ENCODE peak calls at places on chromosome 13, in seven cellular contexts. One of them, this sample, is unnamed.

GRCh38 chr13:46687810-46688209 is 109.2 kb downstream of the ESD start:
- DNase-seq in breast epithelium: no peak
- DNase-seq in hepatocyte: peak; percentile 57
- DNase-seq in CD8-positive, alpha-beta memory T cell: no peak
- DNase-seq in heart right ventricle: no peak
- DNase-seq in GM23338: peak; percentile 80
- DNase-seq in A549: peak; percentile 36
- DNase-seq in this sample: no peak

GRCh38 chr13:26910754-26911465 is 150.3 kb upstream of the GPR12 start:
- DNase-seq in heart right ventricle: no peak
- DNase-seq in GM23338: no peak
- DNase-seq in A549: no peak
- DNase-seq in CD8-positive, alpha-beta memory T cell: no peak
- DNase-seq in breast epithelium: no peak
- DNase-seq in hepatocyte: no peak
- DNase-seq in this sample: no peak

GRCh38 chr13:19791953-19792537 is 9.3 kb upstream of the PSPC1 start:
- DNase-seq in CD8-positive, alpha-beta memory T cell: no peak
- DNase-seq in breast epithelium: no peak
- DNase-seq in GM23338: peak; percentile 67
- DNase-seq in A549: no peak
- DNase-seq in hepatocyte: no peak
- DNase-seq in heart right ventricle: no peak
- DNase-seq in this sample: no peak

GRCh38 chr13:50203256-50204083 is 188.2 kb downstream of the KCNRG start:
- DNase-seq in breast epithelium: no peak
- DNase-seq in GM23338: no peak
- DNase-seq in CD8-positive, alpha-beta memory T cell: no peak
- DNase-seq in A549: no peak
- DNase-seq in heart right ventricle: no peak
- DNase-seq in hepatocyte: no peak
- DNase-seq in this sample: no peak

GRCh38 chr13:111493468-111493867 is 173.0 kb downstream of the TEX29 start:
- DNase-seq in CD8-positive, alpha-beta memory T cell: no peak
- DNase-seq in GM23338: no peak
- DNase-seq in A549: no peak
- DNase-seq in hepatocyte: no peak
- DNase-seq in heart right ventricle: no peak
- DNase-seq in breast epithelium: peak; percentile 14
- DNase-seq in this sample: no peak

GRCh38 chr13:108322206-108322824 is 52.8 kb downstream of the TNFSF13B start:
- DNase-seq in GM23338: peak; percentile 70
- DNase-seq in breast epithelium: no peak
- DNase-seq in A549: peak; percentile 27
- DNase-seq in hepatocyte: peak; percentile 69
- DNase-seq in CD8-positive, alpha-beta memory T cell: no peak
- DNase-seq in heart right ventricle: no peak
- DNase-seq in this sample: peak; percentile 57

GRCh38 chr13:62613819-62614218 is 1198.2 kb upstream of the PCDH20 start:
- DNase-seq in breast epithelium: no peak
- DNase-seq in GM23338: no peak
- DNase-seq in hepatocyte: no peak
- DNase-seq in A549: no peak
- DNase-seq in heart right ventricle: no peak
- DNase-seq in CD8-positive, alpha-beta memory T cell: no peak
- DNase-seq in this sample: no peak

GRCh38 chr13:38686635-38687245 is at the start of gene FREM2:
- DNase-seq in breast epithelium: no peak
- DNase-seq in GM23338: peak; percentile 98
- DNase-seq in CD8-positive, alpha-beta memory T cell: no peak
- DNase-seq in heart right ventricle: no peak
- DNase-seq in A549: peak; percentile 23
- DNase-seq in hepatocyte: peak; percentile 88
- DNase-seq in this sample: no peak

GRCh38 chr13:84481958-84482357 is 599.7 kb upstream of the SLITRK1 start:
- DNase-seq in A549: no peak
- DNase-seq in heart right ventricle: no peak
- DNase-seq in hepatocyte: no peak
- DNase-seq in GM23338: no peak
- DNase-seq in breast epithelium: no peak
- DNase-seq in CD8-positive, alpha-beta memory T cell: no peak
- DNase-seq in this sample: no peak

GRCh38 chr13:95403349-95404140 is 102.3 kb upstream of the ABCC4 start:
- DNase-seq in breast epithelium: no peak
- DNase-seq in A549: no peak
- DNase-seq in GM23338: peak; percentile 87
- DNase-seq in hepatocyte: peak; percentile 13
- DNase-seq in CD8-positive, alpha-beta memory T cell: no peak
- DNase-seq in heart right ventricle: no peak
- DNase-seq in this sample: no peak

GRCh38 chr13:106609116-106609515 is 41.2 kb upstream of the ARGLU1 start:
- DNase-seq in GM23338: no peak
- DNase-seq in breast epithelium: no peak
- DNase-seq in A549: no peak
- DNase-seq in heart right ventricle: no peak
- DNase-seq in CD8-positive, alpha-beta memory T cell: no peak
- DNase-seq in hepatocyte: no peak
- DNase-seq in this sample: no peak

GRCh38 chr13:66689628-66690027 is 540.5 kb downstream of the PCDH9 start:
- DNase-seq in CD8-positive, alpha-beta memory T cell: no peak
- DNase-seq in heart right ventricle: no peak
- DNase-seq in GM23338: peak; percentile 9
- DNase-seq in hepatocyte: peak; percentile 26
- DNase-seq in A549: peak; percentile 50
- DNase-seq in breast epithelium: no peak
- DNase-seq in this sample: no peak

GRCh38 chr13:78317030-78317429 is 286.3 kb downstream of the POU4F1 start:
- DNase-seq in CD8-positive, alpha-beta memory T cell: no peak
- DNase-seq in GM23338: peak; percentile 34
- DNase-seq in breast epithelium: no peak
- DNase-seq in heart right ventricle: no peak
- DNase-seq in hepatocyte: peak; percentile 10
- DNase-seq in A549: no peak
- DNase-seq in this sample: no peak

GRCh38 chr13:78978381-78978998 is 319.5 kb upstream of the OBI1 start:
- DNase-seq in A549: peak; percentile 56
- DNase-seq in breast epithelium: no peak
- DNase-seq in GM23338: peak; percentile 76
- DNase-seq in hepatocyte: peak; percentile 76
- DNase-seq in heart right ventricle: no peak
- DNase-seq in CD8-positive, alpha-beta memory T cell: peak; percentile 47
- DNase-seq in this sample: peak; percentile 41

GRCh38 chr13:102317593-102317992 is 84.3 kb downstream of the FGF14 start:
- DNase-seq in heart right ventricle: peak; percentile 78
- DNase-seq in GM23338: no peak
- DNase-seq in CD8-positive, alpha-beta memory T cell: no peak
- DNase-seq in breast epithelium: no peak
- DNase-seq in A549: no peak
- DNase-seq in hepatocyte: peak; percentile 6
- DNase-seq in this sample: no peak

GRCh38 chr13:106859505-106859904 is 291.6 kb upstream of the ARGLU1 start:
- DNase-seq in A549: no peak
- DNase-seq in CD8-positive, alpha-beta memory T cell: no peak
- DNase-seq in hepatocyte: no peak
- DNase-seq in breast epithelium: no peak
- DNase-seq in heart right ventricle: no peak
- DNase-seq in GM23338: peak; percentile 45
- DNase-seq in this sample: no peak

GRCh38 chr13:41053384-41053826 is 7.9 kb upstream of the WBP4 start:
- DNase-seq in GM23338: no peak
- DNase-seq in CD8-positive, alpha-beta memory T cell: no peak
- DNase-seq in A549: peak; percentile 20
- DNase-seq in heart right ventricle: no peak
- DNase-seq in hepatocyte: no peak
- DNase-seq in breast epithelium: no peak
- DNase-seq in this sample: no peak

GRCh38 chr13:41056194-41056593 is 5.1 kb upstream of the WBP4 start:
- DNase-seq in CD8-positive, alpha-beta memory T cell: no peak
- DNase-seq in hepatocyte: no peak
- DNase-seq in A549: no peak
- DNase-seq in GM23338: no peak
- DNase-seq in heart right ventricle: no peak
- DNase-seq in breast epithelium: no peak
- DNase-seq in this sample: no peak

GRCh38 chr13:41056996-41057711 is 4.2 kb upstream of the WBP4 start:
- DNase-seq in breast epithelium: no peak
- DNase-seq in heart right ventricle: no peak
- DNase-seq in GM23338: no peak
- DNase-seq in A549: no peak
- DNase-seq in hepatocyte: no peak
- DNase-seq in CD8-positive, alpha-beta memory T cell: no peak
- DNase-seq in this sample: no peak

GRCh38 chr13:41054212-41054877 is 7.0 kb upstream of the WBP4 start:
- DNase-seq in breast epithelium: no peak
- DNase-seq in CD8-positive, alpha-beta memory T cell: peak; percentile 54
- DNase-seq in hepatocyte: peak; percentile 76
- DNase-seq in heart right ventricle: no peak
- DNase-seq in A549: peak; percentile 61
- DNase-seq in GM23338: peak; percentile 63
- DNase-seq in this sample: peak; percentile 58

DNA sequence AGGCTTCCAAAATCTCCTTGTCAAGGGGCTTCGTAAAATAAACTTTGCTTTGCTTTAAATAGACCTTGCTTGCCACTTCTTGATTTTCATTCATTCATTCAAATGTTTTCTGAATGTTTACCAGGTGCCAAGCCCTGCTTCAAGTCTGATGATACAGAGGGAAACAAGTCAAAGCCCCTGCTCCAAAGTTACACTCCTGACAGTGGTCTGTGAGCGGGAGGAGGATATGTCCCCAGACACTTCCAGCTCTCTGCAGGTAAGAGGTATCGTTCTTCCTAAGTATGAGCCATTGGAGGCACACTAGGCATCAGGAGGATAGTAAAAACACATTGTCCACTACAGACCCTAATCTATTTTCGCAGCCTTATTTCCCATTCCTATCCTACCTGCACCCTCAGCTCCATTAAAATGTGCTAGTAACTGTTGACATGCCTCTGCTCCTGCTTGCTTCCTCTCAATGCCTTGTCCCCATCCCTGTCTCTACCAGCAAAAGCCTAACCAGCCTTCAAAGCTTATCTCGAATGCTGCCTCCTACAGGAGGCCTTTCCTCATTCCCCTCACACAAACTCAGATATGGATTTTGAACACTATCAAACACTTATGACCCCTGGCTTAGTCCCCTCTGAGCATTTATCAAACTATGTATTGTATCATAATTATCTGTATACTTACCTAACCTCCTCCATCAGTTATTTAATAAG is 6.2 kb upstream of the WBP4 start:
- DNase-seq in GM23338: peak; percentile 57
- DNase-seq in heart right ventricle: no peak
- DNase-seq in CD8-positive, alpha-beta memory T cell: no peak
- DNase-seq in breast epithelium: no peak
- DNase-seq in hepatocyte: peak; percentile 15
- DNase-seq in A549: peak; percentile 33
- DNase-seq in this sample: no peak
- H3K4me3 ChIP-seq in GM23338: no peak overlapping the region
- H3K4me3 ChIP-seq in heart right ventricle: no peak overlapping the region
- H3K4me3 ChIP-seq in CD8-positive, alpha-beta memory T cell: no peak overlapping the region
- H3K4me3 ChIP-seq in breast epithelium: no peak overlapping the region
- H3K4me3 ChIP-seq in hepatocyte: no peak overlapping the region
- H3K4me3 ChIP-seq in A549: no peak overlapping the region
- H3K4me3 ChIP-seq in this sample: no peak overlapping the region

GRCh38 chr13:113852536-113853517 is 11.0 kb downstream of the GAS6 start:
- DNase-seq in CD8-positive, alpha-beta memory T cell: peak; percentile 26
- DNase-seq in heart right ventricle: no peak
- DNase-seq in hepatocyte: no peak
- DNase-seq in GM23338: no peak
- DNase-seq in breast epithelium: peak; percentile 17
- DNase-seq in A549: no peak
- DNase-seq in this sample: no peak
- H3K4me1 ChIP-seq in CD8-positive, alpha-beta memory T cell: peaks cover 16% of the 10 kb centered on the region
- H3K4me1 ChIP-seq in heart right ventricle: peaks cover 96% of the 10 kb centered on the region
- H3K4me1 ChIP-seq in hepatocyte: peaks cover 29% of the 10 kb centered on the region
- H3K4me1 ChIP-seq in GM23338: peaks cover 6% of the 10 kb centered on the region
- H3K4me1 ChIP-seq in breast epithelium: peaks cover 9% of the 10 kb centered on the region
- H3K4me1 ChIP-seq in A549: peaks cover 6% of the 10 kb centered on the region
- H3K4me1 ChIP-seq in this sample: peaks cover 14% of the 10 kb centered on the region

GRCh38 chr13:36130542-36131214 is 504 bp downstream of the DCLK1 start:
- DNase-seq in CD8-positive, alpha-beta memory T cell: no peak
- DNase-seq in heart right ventricle: peak; percentile 40
- DNase-seq in A549: no peak
- DNase-seq in breast epithelium: no peak
- DNase-seq in GM23338: peak; percentile 77
- DNase-seq in hepatocyte: peak; percentile 29
- DNase-seq in this sample: no peak
- H3K27ac ChIP-seq in CD8-positive, alpha-beta memory T cell: no peak overlapping the region
- H3K27ac ChIP-seq in heart right ventricle: peak overlapping the region; percentile 59
- H3K27ac ChIP-seq in A549: no peak overlapping the region
- H3K27ac ChIP-seq in breast epithelium: peak overlapping the region; percentile 88
- H3K27ac ChIP-seq in GM23338: no peak overlapping the region
- H3K27ac ChIP-seq in hepatocyte: no peak overlapping the region
- H3K27ac ChIP-seq in this sample: no peak overlapping the region

DNA sequence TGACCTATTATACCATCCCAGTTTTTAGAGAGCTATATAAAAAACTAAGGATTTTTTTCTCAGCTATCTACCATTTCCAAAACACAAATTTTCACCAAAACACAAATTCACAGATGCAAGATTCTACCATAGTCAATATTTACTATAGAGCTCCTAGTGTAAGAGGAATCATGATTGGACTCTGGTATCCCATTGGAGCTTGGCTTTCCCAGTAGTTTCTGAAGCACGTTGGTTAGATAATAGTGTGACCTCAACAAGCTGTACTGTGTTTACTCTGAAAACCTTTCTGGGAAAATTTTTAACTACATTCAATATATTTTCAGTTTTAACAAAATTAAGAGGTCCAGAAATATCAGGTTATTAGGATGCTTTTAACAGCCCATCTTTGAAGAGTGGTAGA is 660.6 kb upstream of the SLC10A2 start:
- DNase-seq in breast epithelium: no peak
- DNase-seq in heart right ventricle: no peak
- DNase-seq in A549: no peak
- DNase-seq in hepatocyte: no peak
- DNase-seq in GM23338: no peak
- DNase-seq in CD8-positive, alpha-beta memory T cell: no peak
- DNase-seq in this sample: no peak
- H3K4me3 ChIP-seq in breast epithelium: no peak overlapping the region
- H3K4me3 ChIP-seq in heart right ventricle: no peak overlapping the region
- H3K4me3 ChIP-seq in A549: no peak overlapping the region
- H3K4me3 ChIP-seq in hepatocyte: no peak overlapping the region
- H3K4me3 ChIP-seq in GM23338: no peak overlapping the region
- H3K4me3 ChIP-seq in CD8-positive, alpha-beta memory T cell: no peak overlapping the region
- H3K4me3 ChIP-seq in this sample: no peak overlapping the region

GRCh38 chr13:99125335-99125915 is 75.2 kb upstream of the UBAC2 start:
- DNase-seq in CD8-positive, alpha-beta memory T cell: no peak
- DNase-seq in heart right ventricle: no peak
- DNase-seq in breast epithelium: no peak
- DNase-seq in GM23338: no peak
- DNase-seq in hepatocyte: no peak
- DNase-seq in A549: no peak
- DNase-seq in this sample: no peak
- H3K4me1 ChIP-seq in CD8-positive, alpha-beta memory T cell: peaks cover 10% of the 10 kb centered on the region
- H3K4me1 ChIP-seq in heart right ventricle: no peaks in the 10 kb centered on the region
- H3K4me1 ChIP-seq in breast epithelium: no peaks in the 10 kb centered on the region
- H3K4me1 ChIP-seq in GM23338: peaks cover 19% of the 10 kb centered on the region
- H3K4me1 ChIP-seq in hepatocyte: no peaks in the 10 kb centered on the region
- H3K4me1 ChIP-seq in A549: peaks cover 12% of the 10 kb centered on the region
- H3K4me1 ChIP-seq in this sample: peaks cover 21% of the 10 kb centered on the region

DNA sequence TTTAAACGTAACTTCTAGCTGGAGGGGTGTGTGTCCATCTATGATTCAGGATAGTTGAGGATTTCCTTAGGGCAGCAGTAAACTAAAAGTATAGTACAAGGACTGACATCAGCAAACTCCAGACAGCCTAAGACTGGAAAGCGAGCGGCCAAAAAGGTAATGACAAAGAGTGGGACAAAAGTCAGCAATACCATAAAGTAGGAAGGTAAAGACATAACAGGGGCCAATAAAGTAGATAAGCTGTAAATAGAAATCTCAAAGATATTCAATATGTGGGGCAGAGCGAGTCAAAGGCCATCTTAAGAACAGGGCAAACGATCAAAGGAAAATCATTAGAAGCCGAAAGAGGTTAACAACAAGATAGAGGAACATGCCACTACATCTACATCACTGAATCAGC is 167.3 kb downstream of the DIAPH3 start:
- DNase-seq in GM23338: no peak
- DNase-seq in CD8-positive, alpha-beta memory T cell: no peak
- DNase-seq in A549: no peak
- DNase-seq in hepatocyte: peak; percentile 8
- DNase-seq in breast epithelium: no peak
- DNase-seq in heart right ventricle: no peak
- DNase-seq in this sample: no peak
- H3K27ac ChIP-seq in GM23338: no peak overlapping the region
- H3K27ac ChIP-seq in CD8-positive, alpha-beta memory T cell: no peak overlapping the region
- H3K27ac ChIP-seq in A549: no peak overlapping the region
- H3K27ac ChIP-seq in hepatocyte: peak overlapping the region; percentile 8
- H3K27ac ChIP-seq in breast epithelium: no peak overlapping the region
- H3K27ac ChIP-seq in heart right ventricle: no peak overlapping the region
- H3K27ac ChIP-seq in this sample: no peak overlapping the region

This sample was measured in CD4-positive, alpha-beta memory T cell.